ENCODE peak calls at places on chromosomes 5 and 9, in ten cellular contexts. One of them, this sample, is unnamed.
A peak's percentile ranks its signal among the peaks of the same experiment; 100 is the strongest.

GRCh38 chr9:12699529-12699928 is 6.3 kb downstream of the TYRP1 start:
- DNase-seq in fibroblast of the aortic adventitia: peak; percentile 57
- DNase-seq in pancreas: no peak
- DNase-seq in astrocyte of the spinal cord: peak; percentile 14
- DNase-seq in AG10803: peak; percentile 21
- DNase-seq in heart left ventricle: no peak
- DNase-seq in AG04450: no peak
- DNase-seq in tibial nerve: no peak
- DNase-seq in ovary: no peak
- DNase-seq in breast epithelium: no peak
- DNase-seq in this sample: no peak

GRCh38 chr5:97229196-97229595 is 46.1 kb upstream of the RIOK2 start:
- DNase-seq in breast epithelium: no peak
- DNase-seq in tibial nerve: no peak
- DNase-seq in fibroblast of the aortic adventitia: no peak
- DNase-seq in heart left ventricle: no peak
- DNase-seq in AG10803: no peak
- DNase-seq in ovary: no peak
- DNase-seq in AG04450: no peak
- DNase-seq in astrocyte of the spinal cord: no peak
- DNase-seq in pancreas: no peak
- DNase-seq in this sample: no peak

GRCh38 chr5:172648755-172649154 is 7.7 kb downstream of the NEURL1B start:
- DNase-seq in ovary: peak; percentile 13
- DNase-seq in breast epithelium: no peak
- DNase-seq in AG10803: no peak
- DNase-seq in pancreas: no peak
- DNase-seq in tibial nerve: no peak
- DNase-seq in astrocyte of the spinal cord: no peak
- DNase-seq in AG04450: no peak
- DNase-seq in heart left ventricle: no peak
- DNase-seq in fibroblast of the aortic adventitia: no peak
- DNase-seq in this sample: no peak

GRCh38 chr5:9056046-9056445 is 489.8 kb downstream of the SEMA5A start:
- DNase-seq in tibial nerve: no peak
- DNase-seq in breast epithelium: no peak
- DNase-seq in pancreas: no peak
- DNase-seq in heart left ventricle: no peak
- DNase-seq in fibroblast of the aortic adventitia: no peak
- DNase-seq in AG10803: no peak
- DNase-seq in AG04450: no peak
- DNase-seq in ovary: no peak
- DNase-seq in astrocyte of the spinal cord: no peak
- DNase-seq in this sample: no peak

GRCh38 chr5:161498531-161498930 is 48.0 kb downstream of the GABRB2 start:
- DNase-seq in ovary: no peak
- DNase-seq in pancreas: no peak
- DNase-seq in breast epithelium: no peak
- DNase-seq in astrocyte of the spinal cord: no peak
- DNase-seq in AG10803: no peak
- DNase-seq in heart left ventricle: no peak
- DNase-seq in AG04450: no peak
- DNase-seq in tibial nerve: no peak
- DNase-seq in fibroblast of the aortic adventitia: no peak
- DNase-seq in this sample: no peak

GRCh38 chr9:133137451-133138231 is 16.6 kb upstream of the RALGDS start:
- DNase-seq in tibial nerve: no peak
- DNase-seq in AG04450: no peak
- DNase-seq in astrocyte of the spinal cord: no peak
- DNase-seq in heart left ventricle: no peak
- DNase-seq in fibroblast of the aortic adventitia: no peak
- DNase-seq in AG10803: no peak
- DNase-seq in ovary: no peak
- DNase-seq in pancreas: peak; percentile 68
- DNase-seq in breast epithelium: peak; percentile 83
- DNase-seq in this sample: no peak

GRCh38 chr5:75023368-75024159 is 28.8 kb downstream of the GCNT4 start:
- DNase-seq in AG10803: no peak
- DNase-seq in fibroblast of the aortic adventitia: no peak
- DNase-seq in pancreas: no peak
- DNase-seq in heart left ventricle: no peak
- DNase-seq in AG04450: no peak
- DNase-seq in ovary: no peak
- DNase-seq in tibial nerve: no peak
- DNase-seq in astrocyte of the spinal cord: no peak
- DNase-seq in breast epithelium: no peak
- DNase-seq in this sample: no peak

GRCh38 chr9:104553261-104553660 is 15.7 kb upstream of the OR13C8 start:
- DNase-seq in ovary: no peak
- DNase-seq in AG04450: no peak
- DNase-seq in pancreas: no peak
- DNase-seq in fibroblast of the aortic adventitia: no peak
- DNase-seq in astrocyte of the spinal cord: peak; percentile 4
- DNase-seq in heart left ventricle: no peak
- DNase-seq in AG10803: peak; percentile 18
- DNase-seq in tibial nerve: no peak
- DNase-seq in breast epithelium: no peak
- DNase-seq in this sample: no peak

GRCh38 chr5:21649969-21650368 is 1203.2 kb downstream of the CDH12 start:
- DNase-seq in AG10803: no peak
- DNase-seq in breast epithelium: no peak
- DNase-seq in astrocyte of the spinal cord: peak; percentile 12
- DNase-seq in pancreas: no peak
- DNase-seq in heart left ventricle: no peak
- DNase-seq in fibroblast of the aortic adventitia: no peak
- DNase-seq in tibial nerve: no peak
- DNase-seq in ovary: no peak
- DNase-seq in AG04450: no peak
- DNase-seq in this sample: no peak

GRCh38 chr5:62284946-62285891 is 20.8 kb upstream of the KIF2A start:
- DNase-seq in tibial nerve: no peak
- DNase-seq in AG04450: no peak
- DNase-seq in breast epithelium: no peak
- DNase-seq in ovary: no peak
- DNase-seq in pancreas: no peak
- DNase-seq in fibroblast of the aortic adventitia: no peak
- DNase-seq in heart left ventricle: no peak
- DNase-seq in astrocyte of the spinal cord: no peak
- DNase-seq in AG10803: no peak
- DNase-seq in this sample: no peak

GRCh38 chr5:80150731-80151130 is 105.1 kb downstream of the SERINC5 start:
- DNase-seq in fibroblast of the aortic adventitia: no peak
- DNase-seq in pancreas: no peak
- DNase-seq in ovary: no peak
- DNase-seq in AG10803: no peak
- DNase-seq in astrocyte of the spinal cord: no peak
- DNase-seq in breast epithelium: no peak
- DNase-seq in AG04450: no peak
- DNase-seq in heart left ventricle: no peak
- DNase-seq in tibial nerve: no peak
- DNase-seq in this sample: no peak

GRCh38 chr9:4297151-4297794 is 2.6 kb downstream of the GLIS3 start:
- DNase-seq in fibroblast of the aortic adventitia: peak; percentile 90
- DNase-seq in heart left ventricle: peak; percentile 68
- DNase-seq in tibial nerve: peak; percentile 62
- DNase-seq in AG04450: no peak
- DNase-seq in pancreas: peak; percentile 87
- DNase-seq in breast epithelium: peak; percentile 75
- DNase-seq in astrocyte of the spinal cord: peak; percentile 92
- DNase-seq in AG10803: peak; percentile 90
- DNase-seq in ovary: peak; percentile 79
- DNase-seq in this sample: no peak

GRCh38 chr5:157372472-157372822 is 87.6 kb upstream of the NIPAL4 start:
- DNase-seq in pancreas: no peak
- DNase-seq in ovary: no peak
- DNase-seq in AG10803: no peak
- DNase-seq in tibial nerve: no peak
- DNase-seq in AG04450: no peak
- DNase-seq in breast epithelium: no peak
- DNase-seq in heart left ventricle: no peak
- DNase-seq in fibroblast of the aortic adventitia: no peak
- DNase-seq in astrocyte of the spinal cord: no peak
- DNase-seq in this sample: peak; percentile 26

GRCh38 chr5:118791986-118792734 is 196.2 kb downstream of the DTWD2 start:
- DNase-seq in astrocyte of the spinal cord: peak; percentile 84
- DNase-seq in AG04450: peak; percentile 50
- DNase-seq in heart left ventricle: no peak
- DNase-seq in breast epithelium: peak; percentile 28
- DNase-seq in fibroblast of the aortic adventitia: peak; percentile 82
- DNase-seq in tibial nerve: no peak
- DNase-seq in pancreas: peak; percentile 21
- DNase-seq in ovary: peak; percentile 18
- DNase-seq in AG10803: peak; percentile 79
- DNase-seq in this sample: peak; percentile 61

GRCh38 chr5:40572947-40573346 is 106.8 kb upstream of the PTGER4 start:
- DNase-seq in heart left ventricle: peak; percentile 44
- DNase-seq in AG04450: peak; percentile 68
- DNase-seq in AG10803: peak; percentile 83
- DNase-seq in breast epithelium: no peak
- DNase-seq in fibroblast of the aortic adventitia: peak; percentile 76
- DNase-seq in astrocyte of the spinal cord: peak; percentile 61
- DNase-seq in tibial nerve: peak; percentile 16
- DNase-seq in pancreas: no peak
- DNase-seq in ovary: no peak
- DNase-seq in this sample: no peak

GRCh38 chr5:68339921-68340321 is 124.4 kb downstream of the PIK3R1 start:
- DNase-seq in AG04450: no peak
- DNase-seq in fibroblast of the aortic adventitia: no peak
- DNase-seq in ovary: no peak
- DNase-seq in heart left ventricle: no peak
- DNase-seq in breast epithelium: no peak
- DNase-seq in tibial nerve: no peak
- DNase-seq in AG10803: peak; percentile 64
- DNase-seq in astrocyte of the spinal cord: peak; percentile 41
- DNase-seq in pancreas: no peak
- DNase-seq in this sample: no peak

GRCh38 chr5:73450672-73451217 is 2.2 kb upstream of the FOXD1 start:
- DNase-seq in AG04450: no peak
- DNase-seq in fibroblast of the aortic adventitia: no peak
- DNase-seq in ovary: no peak
- DNase-seq in heart left ventricle: no peak
- DNase-seq in breast epithelium: no peak
- DNase-seq in astrocyte of the spinal cord: peak; percentile 51
- DNase-seq in pancreas: no peak
- DNase-seq in tibial nerve: no peak
- DNase-seq in AG10803: no peak
- DNase-seq in this sample: no peak
- H3K4me3 ChIP-seq in AG04450: peak overlapping the region; percentile 61
- H3K4me3 ChIP-seq in fibroblast of the aortic adventitia: peak overlapping the region; percentile 48
- H3K4me3 ChIP-seq in ovary: no peak overlapping the region
- H3K4me3 ChIP-seq in heart left ventricle: no peak overlapping the region
- H3K4me3 ChIP-seq in breast epithelium: peak overlapping the region; percentile 49
- H3K4me3 ChIP-seq in astrocyte of the spinal cord: peak overlapping the region; percentile 56
- H3K4me3 ChIP-seq in pancreas: no peak overlapping the region
- H3K4me3 ChIP-seq in tibial nerve: peak overlapping the region; percentile 35
- H3K4me3 ChIP-seq in AG10803: peak overlapping the region; percentile 70
- H3K4me3 ChIP-seq in this sample: no peak overlapping the region

DNA sequence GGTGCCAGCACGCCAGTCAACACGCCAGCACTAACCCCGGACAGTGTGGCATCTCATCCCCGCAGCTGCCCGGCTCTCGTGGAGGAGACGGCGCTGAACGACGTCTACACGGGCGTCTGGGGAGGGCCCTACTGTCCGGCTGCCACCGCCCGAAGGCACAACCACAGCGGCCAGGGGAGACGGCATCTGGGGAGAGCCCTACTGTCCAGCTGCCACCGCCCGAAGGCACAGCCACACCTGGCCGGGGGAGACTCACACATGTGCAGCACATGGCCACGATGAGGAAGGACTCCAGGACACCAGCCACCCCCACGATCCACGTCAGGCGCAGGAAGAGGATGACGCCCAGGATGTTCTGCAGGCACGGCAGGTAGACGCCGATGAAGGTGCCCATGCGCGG is 23.1 kb downstream of the SLC12A7 start:
- DNase-seq in tibial nerve: no peak
- DNase-seq in AG10803: no peak
- DNase-seq in pancreas: no peak
- DNase-seq in breast epithelium: no peak
- DNase-seq in astrocyte of the spinal cord: no peak
- DNase-seq in AG04450: no peak
- DNase-seq in heart left ventricle: no peak
- DNase-seq in ovary: no peak
- DNase-seq in fibroblast of the aortic adventitia: no peak
- DNase-seq in this sample: no peak
- TF ChIP-seq CTCF in tibial nerve: no peak
- TF ChIP-seq CTCF in AG10803: no peak
- TF ChIP-seq CTCF in pancreas: no peak
- TF ChIP-seq CTCF in breast epithelium: no peak
- TF ChIP-seq CTCF in astrocyte of the spinal cord: no peak
- TF ChIP-seq CTCF in AG04450: no peak
- TF ChIP-seq CTCF in heart left ventricle: no peak
- TF ChIP-seq CTCF in ovary: no peak
- TF ChIP-seq CTCF in fibroblast of the aortic adventitia: no peak
- TF ChIP-seq CTCF in this sample: no peak

DNA sequence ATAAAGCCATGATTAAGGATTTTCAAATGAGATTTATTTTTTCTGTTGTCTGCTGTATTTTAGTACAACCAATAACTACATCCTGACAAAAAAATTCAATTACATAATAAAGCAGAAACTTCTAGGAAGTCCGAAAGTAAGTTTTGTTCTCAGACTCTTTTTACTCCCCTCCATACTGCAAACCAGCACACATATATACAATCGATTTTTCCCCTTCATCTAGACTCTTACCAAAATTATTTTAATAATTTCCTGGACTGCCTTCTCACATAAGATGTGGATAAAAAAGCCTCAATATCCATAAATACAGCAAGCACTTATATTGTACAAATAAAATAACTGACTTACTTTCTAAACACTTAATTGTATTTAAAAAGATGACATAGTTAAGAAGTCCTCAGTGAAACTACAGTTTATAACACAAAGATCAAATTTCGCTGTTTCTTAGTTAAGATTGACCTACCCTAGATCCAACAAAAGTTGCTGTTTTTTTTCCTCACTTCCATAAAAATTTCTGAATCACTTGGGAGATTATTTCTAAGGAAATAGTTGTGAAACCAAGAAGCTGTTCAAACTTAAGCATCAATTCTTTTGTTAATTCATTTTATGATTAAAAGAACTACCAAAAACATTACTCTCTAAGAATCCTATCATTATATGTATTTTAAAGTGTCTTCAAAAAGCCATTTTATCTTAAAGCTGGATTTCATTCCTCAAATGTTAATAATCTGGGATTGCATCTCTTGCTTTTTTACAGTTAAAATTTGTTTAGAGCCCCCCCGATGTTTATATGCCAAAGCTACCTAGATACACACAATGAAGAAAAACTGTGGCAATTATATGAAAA is 74.7 kb upstream of the IFNE start:
- DNase-seq in ovary: no peak
- DNase-seq in heart left ventricle: no peak
- DNase-seq in pancreas: no peak
- DNase-seq in breast epithelium: no peak
- DNase-seq in AG04450: no peak
- DNase-seq in astrocyte of the spinal cord: peak; percentile 54
- DNase-seq in fibroblast of the aortic adventitia: peak; percentile 63
- DNase-seq in tibial nerve: no peak
- DNase-seq in AG10803: no peak
- DNase-seq in this sample: no peak
- H3K4me3 ChIP-seq in ovary: no peak overlapping the region
- H3K4me3 ChIP-seq in heart left ventricle: no peak overlapping the region
- H3K4me3 ChIP-seq in pancreas: no peak overlapping the region
- H3K4me3 ChIP-seq in breast epithelium: no peak overlapping the region
- H3K4me3 ChIP-seq in AG04450: peak overlapping the region; percentile 75
- H3K4me3 ChIP-seq in astrocyte of the spinal cord: peak overlapping the region; percentile 80
- H3K4me3 ChIP-seq in fibroblast of the aortic adventitia: peak overlapping the region; percentile 79
- H3K4me3 ChIP-seq in tibial nerve: no peak overlapping the region
- H3K4me3 ChIP-seq in AG10803: peak overlapping the region; percentile 76
- H3K4me3 ChIP-seq in this sample: no peak overlapping the region

GRCh38 chr5:6525910-6526309 is 77.3 kb downstream of the UBE2QL1 start:
- DNase-seq in ovary: no peak
- DNase-seq in heart left ventricle: no peak
- DNase-seq in AG10803: peak; percentile 9
- DNase-seq in breast epithelium: no peak
- DNase-seq in AG04450: no peak
- DNase-seq in tibial nerve: no peak
- DNase-seq in fibroblast of the aortic adventitia: no peak
- DNase-seq in pancreas: peak; percentile 42
- DNase-seq in astrocyte of the spinal cord: no peak
- DNase-seq in this sample: peak; percentile 26
- TF ChIP-seq CTCF in ovary: no peak
- TF ChIP-seq CTCF in heart left ventricle: peak; percentile 42
- TF ChIP-seq CTCF in AG10803: peak; percentile 44
- TF ChIP-seq CTCF in breast epithelium: no peak
- TF ChIP-seq CTCF in AG04450: no peak
- TF ChIP-seq CTCF in tibial nerve: no peak
- TF ChIP-seq CTCF in fibroblast of the aortic adventitia: peak; percentile 11
- TF ChIP-seq CTCF in pancreas: no peak
- TF ChIP-seq CTCF in astrocyte of the spinal cord: no peak
- TF ChIP-seq CTCF in this sample: peak; percentile 77